ENCODE peak calls at places on chromosomes 7 and 10, in seven cellular contexts. V is iris pigment epithelial cell; B is EH; D is activated T-cell treated with anti-CD3 and anti-CD28 coated beads for 1 hour; O is GF-D8; G is activated effector memory CD4-positive, alpha-beta T cell treated with anti-CD3 and anti-CD28 coated beads, Interleukin-2, amount 50 U/mL, for 16 hours; R is stimulated activated naive CD8-positive, alpha-beta T cell treated with anti-CD3 and anti-CD28 coated beads, Interleukin-15, Interleukin-2, amounts not matched to agents 100 U/mL and 50 U/mL, for 24 hours. Q is an unnamed sample.

GRCh38 chr10:44180321-44181154 is 204.4 kb downstream of the CXCL12 start:
- DNase-seq in V (peak), B (peak), D (no peak), O (no peak), G (no peak), R (no peak), Q (no peak)

GRCh38 chr10:110818311-110819257 is 53.1 kb upstream of the PDCD4 start:
- DNase-seq in V (peak), B (no peak), D (no peak), O (no peak), G (no peak), R (no peak), Q (no peak)

GRCh38 chr10:35041502-35041879 is 48.6 kb downstream of the CUL2 start:
- DNase-seq in V (peak), B (no peak), D (no peak), O (no peak), G (no peak), R (no peak), Q (no peak)

GRCh38 chr7:42161723-42162122 is 75.3 kb downstream of the GLI3 start:
- DNase-seq in V (peak), B (no peak), D (no peak), O (no peak), G (no peak), R (no peak), Q (no peak)

GRCh38 chr7:120591-120991 is 71.8 kb upstream of the FAM20C start:
- DNase-seq in V (no peak), B (no peak), D (no peak), O (no peak), G (no peak), R (no peak), Q (no peak)

GRCh38 chr7:74356589-74357315 is 67.5 kb downstream of the CLIP2 start:
- DNase-seq in V (peak), B (peak), D (no peak), O (no peak), G (no peak), R (no peak), Q (no peak)

GRCh38 chr7:141649865-141650499 is 52.0 kb downstream of the DENND11 start:
- DNase-seq in V (peak), B (peak), D (no peak), O (no peak), G (no peak), R (no peak), Q (peak)

GRCh38 chr7:2934984-2935740 is 91.1 kb upstream of the GNA12 start:
- DNase-seq in V (no peak), B (no peak), D (no peak), O (no peak), G (peak), R (no peak), Q (no peak)

GRCh38 chr7:602341-603141 is 82.9 kb upstream of the PDGFA start:
- DNase-seq in V (no peak), B (no peak), D (no peak), O (no peak), G (peak), R (peak), Q (peak)

GRCh38 chr7:38276096-38276857 is 2.8 kb upstream of the TARP start:
- DNase-seq in V (no peak), B (no peak), D (no peak), O (peak), G (no peak), R (no peak), Q (no peak)

Q was measured in activated CD8-positive, alpha-beta T cell treated with anti-CD3 and anti-CD28 coated beads, Interleukin-2, amount 10 ng/mL, durations not matched to agents 7 days and 5 days.